ENCODE peak calls at places on chromosomes 5 and 9, in seven cellular contexts. C is G401; X is A549; A is stimulated activated CD4-positive, alpha-beta T cell treated with anti-CD3 and anti-CD28 coated beads, Interleukin-15, amount 100 ng/mL, for 1 hour; B is astrocyte of the hippocampus; M is stimulated activated CD8-positive, alpha-beta memory T cell treated with anti-CD3 and anti-CD28 coated beads, Interleukin-7, amount 100 ng/mL, for 24 hours; V is ovary. T is an unnamed sample.

GRCh38 chr5:124881333-124881732 is 134.9 kb upstream of the ZNF608 start:
- DNase-seq in V (no peak), A (no peak), B (no peak), X (no peak), C (no peak), M (no peak), T (no peak)

GRCh38 chr5:73305386-73305785 is 132.4 kb downstream of the TMEM174 start:
- DNase-seq in X (no peak), A (no peak), C (no peak), B (no peak), V (no peak), M (no peak), T (no peak)

GRCh38 chr9:32928145-32928763 is 73.2 kb downstream of the APTX start:
- DNase-seq in C (peak), M (no peak), X (no peak), A (no peak), B (peak), V (peak), T (no peak)

GRCh38 chr5:108143581-108143980 is 238.3 kb downstream of the FBXL17 start:
- DNase-seq in B (peak), A (no peak), V (no peak), C (no peak), M (no peak), X (no peak), T (no peak)

GRCh38 chr5:160787247-160787646 is 64.8 kb downstream of the ATP10B start:
- DNase-seq in X (peak), M (no peak), A (no peak), B (peak), C (peak), V (no peak), T (peak)

GRCh38 chr5:111755942-111756353 is 1.0 kb downstream of the NREP start:
- DNase-seq in X (no peak), C (peak), A (no peak), V (no peak), M (no peak), B (peak), T (no peak)

GRCh38 chr9:125370786-125371185 is 109.2 kb downstream of the GAPVD1 start:
- DNase-seq in V (no peak), X (no peak), M (no peak), C (no peak), B (no peak), A (no peak), T (no peak)

GRCh38 chr5:19319252-19319651 is 668.7 kb downstream of the CDH18 start:
- DNase-seq in C (no peak), A (no peak), X (no peak), V (no peak), B (no peak), M (no peak), T (no peak)

GRCh38 chr9:1354066-1354465 is 303.9 kb downstream of the DMRT2 start:
- DNase-seq in X (no peak), C (no peak), M (no peak), B (no peak), V (no peak), A (no peak), T (no peak)

GRCh38 chr5:56006600-56006999 is 11.8 kb upstream of the IL6ST start:
- DNase-seq in A (no peak), B (no peak), V (no peak), M (no peak), C (no peak), X (no peak), T (no peak)

GRCh38 chr5:142446131-142446959 is 121.5 kb upstream of the SPRY4 start:
- DNase-seq in B (peak), M (no peak), A (no peak), V (no peak), X (no peak), C (no peak), T (no peak)

GRCh38 chr9:133408042-133408441 is 9.8 kb downstream of the REXO4 start:
- DNase-seq in V (no peak), C (no peak), X (no peak), A (no peak), M (no peak), B (no peak), T (no peak)

GRCh38 chr9:129311638-129312037 is 133.6 kb upstream of the IER5L start:
- DNase-seq in M (no peak), V (no peak), X (no peak), B (no peak), A (no peak), C (no peak), T (no peak)

GRCh38 chr5:99706160-99706559 is 777.4 kb upstream of the CHD1 start:
- DNase-seq in V (no peak), C (no peak), B (no peak), X (no peak), M (no peak), A (no peak), T (no peak)

GRCh38 chr5:61167382-61167781 is 5.1 kb upstream of the SMIM15 start:
- DNase-seq in C (no peak), B (peak), V (no peak), M (no peak), X (peak), A (no peak), T (no peak)

GRCh38 chr9:130995399-130995941 is 13.5 kb upstream of the LAMC3 start:
- DNase-seq in M (no peak), X (peak), B (peak), V (no peak), A (no peak), C (peak), T (peak)

GRCh38 chr5:36741138-36741537 is 134.7 kb downstream of the SLC1A3 start:
- DNase-seq in X (no peak), A (no peak), C (no peak), V (no peak), M (no peak), B (no peak), T (peak)

GRCh38 chr9:16282216-16282615 is 588.3 kb downstream of the BNC2 start:
- DNase-seq in V (no peak), A (no peak), M (no peak), C (no peak), B (peak), X (no peak), T (no peak)

GRCh38 chr5:36457511-36458260 is 148.7 kb upstream of the SLC1A3 start:
- DNase-seq in C (no peak), V (no peak), X (no peak), B (peak), M (no peak), A (no peak), T (no peak)

GRCh38 chr5:34585601-34586104 is 70.5 kb upstream of the RAI14 start:
- DNase-seq in X (peak), C (no peak), A (no peak), B (peak), M (no peak), V (no peak), T (no peak)

GRCh38 chr5:134345996-134346395 is 21.0 kb downstream of the CDKL3 start:
- DNase-seq in X (no peak), M (no peak), B (no peak), C (no peak), A (no peak), V (no peak), T (no peak)

GRCh38 chr5:154395407-154396106 is 50.2 kb upstream of the SAP30L start:
- DNase-seq in X (no peak), A (no peak), V (no peak), B (peak), M (no peak), C (no peak), T (no peak)

GRCh38 chr9:81028504-81028903 is 660.8 kb downstream of the TLE1 start:
- DNase-seq in V (no peak), A (no peak), M (no peak), X (peak), C (no peak), B (peak), T (no peak)

GRCh38 chr5:74390822-74391221 is 249.7 kb downstream of the ENC1 start:
- DNase-seq in X (no peak), B (no peak), A (no peak), M (no peak), C (no peak), V (no peak), T (no peak)

GRCh38 chr5:67246108-67246507 is 49.5 kb upstream of the CD180 start:
- DNase-seq in V (peak), M (no peak), A (no peak), C (peak), X (peak), B (peak), T (peak)

GRCh38 chr5:36934740-36935356 is 58.3 kb downstream of the NIPBL start:
- DNase-seq in B (no peak), C (no peak), M (no peak), A (no peak), X (no peak), V (no peak), T (no peak)

GRCh38 chr9:124458441-124458840 is 8.2 kb downstream of the ADGRD2 start:
- DNase-seq in V (no peak), A (no peak), C (no peak), M (no peak), B (no peak), X (no peak), T (no peak)

GRCh38 chr5:43232943-43233833 is 41.2 kb downstream of the NIM1K start:
- DNase-seq in X (no peak), B (no peak), A (no peak), M (no peak), V (no peak), C (peak), T (no peak)

GRCh38 chr9:33233659-33234335 is 6.2 kb upstream of the SPINK4 start:
- DNase-seq in V (no peak), X (peak), A (no peak), B (peak), M (no peak), C (peak), T (peak)

GRCh38 chr5:167565555-167565954 is 725.9 kb upstream of the WWC1 start:
- DNase-seq in X (peak), C (peak), B (peak), V (no peak), M (no peak), A (no peak), T (no peak)

GRCh38 chr5:160259341-160259740 is 30.0 kb downstream of the FABP6 start:
- DNase-seq in M (no peak), X (no peak), C (no peak), B (no peak), V (no peak), A (no peak), T (no peak)

GRCh38 chr9:16704489-16705111 is 165.9 kb downstream of the BNC2 start:
- DNase-seq in A (no peak), X (peak), M (no peak), C (no peak), V (peak), B (no peak), T (no peak)

GRCh38 chr5:139180850-139181785 is 17.1 kb downstream of the SIL1 start:
- DNase-seq in B (peak), V (no peak), X (no peak), C (no peak), M (no peak), A (no peak), T (no peak)

GRCh38 chr5:111143910-111144309 is 51.8 kb downstream of the WDR36 start:
- DNase-seq in X (no peak), V (peak), M (no peak), A (no peak), C (no peak), B (peak), T (no peak)

GRCh38 chr5:138466900-138467710 is 1.8 kb downstream of the EGR1 start:
- DNase-seq in V (peak), M (no peak), B (peak), C (no peak), A (no peak), X (no peak), T (no peak)

GRCh38 chr5:107874810-107875209 is 204.1 kb upstream of the EFNA5 start:
- DNase-seq in X (no peak), A (no peak), B (peak), C (no peak), V (no peak), M (no peak), T (no peak)

GRCh38 chr5:86880785-86881492 is 263.2 kb downstream of the COX7C start:
- DNase-seq in X (peak), B (peak), C (peak), V (no peak), A (no peak), M (no peak), T (peak)

GRCh38 chr9:78292716-78293497 is 4.0 kb upstream of the PSAT1 start:
- DNase-seq in B (no peak), V (no peak), X (no peak), A (no peak), C (no peak), M (no peak), T (no peak)

T was measured in NCI-H524.